ENCODE peak calls at places on chromosomes 11 and 22, in seven cellular contexts. E is A549, A is GM12865, F is A673, M is GM23338, P is RWPE1, G is body of pancreas. Y is an unnamed sample.

GRCh38 chr11:14971865-14972580 is at the start of gene CALCA:
- DNase-seq in E (no peak), A (no peak), F (peak; percentile 48), M (peak; percentile 61), P (no peak), G (no peak), Y (peak; percentile 58)

GRCh38 chr11:29321293-29322132 is 695.3 kb downstream of the KCNA4 start:
- DNase-seq in E (no peak), A (no peak), F (no peak), M (no peak), P (peak; percentile 62), G (no peak), Y (no peak)

GRCh38 chr22:28027453-28028448 is 108.7 kb upstream of the PITPNB start:
- DNase-seq in E (no peak), A (no peak), F (no peak), M (no peak), P (no peak), G (no peak), Y (no peak)

GRCh38 chr11:78339945-78340344 is 77.7 kb downstream of the GAB2 start:
- DNase-seq in E (no peak), A (no peak), F (no peak), M (no peak), P (no peak), G (no peak), Y (no peak)

GRCh38 chr22:25067851-25068421 is 115.4 kb downstream of the KIAA1671 start:
- DNase-seq in E (no peak), A (no peak), F (no peak), M (no peak), P (no peak), G (no peak), Y (no peak)

GRCh38 chr11:12631651-12632050 is 42.6 kb upstream of the TEAD1 start:
- DNase-seq in E (no peak), A (no peak), F (no peak), M (no peak), P (no peak), G (no peak), Y (no peak)

GRCh38 chr11:76671236-76671590 is 666 bp upstream of the LRRC32 start:
- DNase-seq in E (no peak), A (no peak), F (no peak), M (no peak), P (no peak), G (no peak), Y (no peak)

GRCh38 chr11:18248561-18248960 is at the start of gene SAA2:
- DNase-seq in E (no peak), A (no peak), F (no peak), M (no peak), P (no peak), G (no peak), Y (no peak)

GRCh38 chr22:41620646-41621098 is at the start of gene DESI1:
- DNase-seq in E (no peak), A (no peak), F (peak; percentile 28), M (peak; percentile 67), P (no peak), G (peak; percentile 46), Y (no peak)

GRCh38 chr11:45847908-45848316 is 637 bp downstream of the CRY2 start:
- DNase-seq in E (peak; percentile 56), A (peak; percentile 70), F (peak; percentile 82), M (peak; percentile 85), P (peak; percentile 49), G (peak; percentile 58), Y (no peak)

GRCh38 chr22:42366815-42367581 is 65.2 kb downstream of the NFAM1 start:
- DNase-seq in E (no peak), A (no peak), F (no peak), M (no peak), P (no peak), G (peak; percentile 60), Y (no peak)

GRCh38 chr11:65625628-65626342 is 10.2 kb downstream of the PCNX3 start:
- DNase-seq in E (peak; percentile 69), A (peak; percentile 62), F (no peak), M (peak; percentile 75), P (no peak), G (peak; percentile 60), Y (no peak)

GRCh38 chr11:36375348-36376314 is 79.5 kb downstream of the PRR5L start:
- DNase-seq in E (no peak), A (no peak), F (no peak), M (peak; percentile 66), P (no peak), G (no peak), Y (no peak)

GRCh38 chr22:47034076-47034808 is 271.8 kb downstream of the TBC1D22A start:
- DNase-seq in E (no peak), A (no peak), F (no peak), M (no peak), P (no peak), G (no peak), Y (peak; percentile 65)

GRCh38 chr11:115504279-115505158 is at the start of gene CADM1:
- DNase-seq in E (peak; percentile 70), A (peak; percentile 30), F (peak; percentile 97), M (peak; percentile 98), P (peak; percentile 91), G (peak; percentile 96), Y (peak; percentile 97)

GRCh38 chr11:128471138-128471661 is 116.2 kb downstream of the ETS1 start:
- DNase-seq in E (no peak), A (peak; percentile 90), F (no peak), M (no peak), P (no peak), G (no peak), Y (no peak)

GRCh38 chr11:18567081-18567480 is 21.5 kb downstream of the UEVLD start:
- DNase-seq in E (no peak), A (no peak), F (no peak), M (no peak), P (no peak), G (no peak), Y (no peak)

GRCh38 chr11:59833602-59834001 is 11.7 kb downstream of the CBLIF start:
- DNase-seq in E (no peak), A (no peak), F (no peak), M (no peak), P (no peak), G (no peak), Y (no peak)

GRCh38 chr22:36398602-36399472 is 11.1 kb upstream of the MYH9 start:
- DNase-seq in E (no peak), A (no peak), F (no peak), M (no peak), P (peak; percentile 58), G (no peak), Y (no peak)

GRCh38 chr11:129930306-129930705 is 34.9 kb upstream of the NFRKB start:
- DNase-seq in E (no peak), A (no peak), F (no peak), M (no peak), P (peak; percentile 59), G (no peak), Y (no peak)

GRCh38 chr11:65555693-65556231 is 2.4 kb downstream of the LTBP3 start:
- DNase-seq in E (peak; percentile 67), A (no peak), F (no peak), M (no peak), P (peak; percentile 73), G (no peak), Y (peak; percentile 91)

GRCh38 chr22:38766076-38766777 is 10.4 kb upstream of the SUN2 start:
- DNase-seq in E (peak; percentile 90), A (peak; percentile 43), F (peak; percentile 79), M (peak; percentile 93), P (peak; percentile 81), G (peak; percentile 68), Y (no peak)
- TF ChIP-seq CTCF in E (peak; percentile 71), A (peak; percentile 86), F (peak; percentile 94), M (peak; percentile 96), P (peak; percentile 92), G (peak; percentile 67), Y (peak; percentile 85)

GRCh38 chr11:47552086-47552580 is 799 bp downstream of the CELF1 start:
- DNase-seq in E (no peak), A (peak; percentile 32), F (peak; percentile 78), M (peak; percentile 63), P (peak; percentile 20), G (peak; percentile 19), Y (no peak)

GRCh38 chr11:47552581-47553416 is at the start of gene CELF1:
- DNase-seq in E (peak; percentile 80), A (peak; percentile 95), F (peak; percentile 100), M (peak; percentile 95), P (peak; percentile 77), G (peak; percentile 91), Y (peak; percentile 97)

GRCh38 chr11:47550288-47551052 is 2.5 kb downstream of the CELF1 start:
- DNase-seq in E (no peak), A (no peak), F (no peak), M (no peak), P (no peak), G (no peak), Y (peak; percentile 30)

GRCh38 chr11:47551086-47551485 is 1.8 kb downstream of the CELF1 start:
- DNase-seq in E (peak; percentile 45), A (peak; percentile 65), F (peak; percentile 61), M (peak; percentile 62), P (no peak), G (no peak), Y (no peak)

GRCh38 chr11:47553417-47553746 is 450 bp upstream of the CELF1 start:
- DNase-seq in E (no peak), A (no peak), F (no peak), M (no peak), P (no peak), G (no peak), Y (no peak)
- TF ChIP-seq CTCF in E (no peak), A (no peak), F (no peak), M (no peak), P (peak; percentile 42), G (no peak), Y (peak; percentile 74)

DNA sequence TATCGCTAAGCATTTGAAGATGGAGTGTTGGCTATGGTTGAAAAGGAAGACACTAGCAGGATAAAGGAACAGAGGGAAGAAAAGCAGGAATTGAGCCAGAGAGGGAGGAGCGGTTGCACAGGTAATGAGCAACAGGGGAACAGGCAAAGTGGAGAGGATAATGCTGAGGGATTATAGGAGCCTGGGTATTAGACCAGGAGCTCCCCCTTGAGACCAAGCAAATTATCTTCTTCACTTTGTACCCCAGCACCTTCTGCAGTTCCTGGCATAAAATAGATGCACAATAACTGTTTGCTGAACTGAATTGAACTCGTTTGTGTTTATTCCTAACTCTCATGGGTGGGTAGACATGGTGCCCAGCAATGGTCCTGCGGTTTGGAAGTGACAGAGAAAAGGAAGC is 54.6 kb upstream of the OR5P2 start:
- DNase-seq in E (no peak), A (peak; percentile 1), F (no peak), M (peak; percentile 57), P (no peak), G (no peak), Y (no peak)
- TF ChIP-seq CTCF in E (no peak), A (peak; percentile 7), F (no peak), M (peak; percentile 71), P (no peak), G (no peak), Y (no peak)

GRCh38 chr11:66958956-66959274 is 732 bp upstream of the PC start:
- DNase-seq in E (no peak), A (peak; percentile 14), F (no peak), M (no peak), P (no peak), G (no peak), Y (no peak)

GRCh38 chr11:66962247-66962646 is 4.1 kb upstream of the PC start:
- DNase-seq in E (no peak), A (no peak), F (no peak), M (no peak), P (no peak), G (no peak), Y (no peak)

GRCh38 chr11:66957971-66958231 is 282 bp downstream of the PC start:
- DNase-seq in E (no peak), A (no peak), F (no peak), M (peak; percentile 68), P (no peak), G (no peak), Y (no peak)

GRCh38 chr11:66956689-66957290 is 1.4 kb downstream of the PC start:
- DNase-seq in E (no peak), A (no peak), F (no peak), M (peak; percentile 52), P (peak; percentile 52), G (no peak), Y (no peak)

GRCh38 chr11:66958232-66958955 is at the start of gene PC:
- DNase-seq in E (peak; percentile 99), A (peak; percentile 99), F (peak; percentile 100), M (peak; percentile 99), P (peak; percentile 99), G (peak; percentile 99), Y (peak; percentile 99)
- TF ChIP-seq CTCF in E (no peak), A (no peak), F (no peak), M (no peak), P (no peak), G (no peak), Y (no peak)

Y was measured in chondrocyte.